ENCODE peak calls at places on chromosomes 12 and 14, in four cellular contexts. Z is HEK293T, R is KBM-7, S is ELR. B is an unnamed sample.

GRCh38 chr12:58530421-58531067 is 389.8 kb downstream of the LRIG3 start:
- DNase-seq in Z (no peak), S (peak; percentile 92), R (no peak), B (no peak)

GRCh38 chr14:24481622-24482324 is 26.3 kb downstream of the CMA1 start:
- DNase-seq in R (peak; percentile 47), S (peak; percentile 50), Z (peak; percentile 84), B (no peak)

GRCh38 chr12:51246254-51246853 is 7.7 kb downstream of the DAZAP2 start:
- DNase-seq in R (peak; percentile 99), Z (no peak), S (peak; percentile 77), B (no peak)

GRCh38 chr12:94571556-94571955 is 78.8 kb downstream of the TMCC3 start:
- DNase-seq in R (peak; percentile 18), Z (no peak), S (peak; percentile 94), B (no peak)

GRCh38 chr12:97877404-97877803 is 414.8 kb downstream of the RMST start:
- DNase-seq in R (no peak), Z (no peak), S (no peak), B (no peak)

GRCh38 chr12:115341442-115341841 is 657.5 kb upstream of the TBX3 start:
- DNase-seq in S (peak; percentile 99), R (no peak), Z (no peak), B (no peak)

GRCh38 chr12:13342971-13343370 is 146.4 kb downstream of the EMP1 start:
- DNase-seq in S (peak; percentile 15), R (no peak), Z (no peak), B (no peak)

GRCh38 chr12:33588082-33588712 is 148.6 kb upstream of the SYT10 start:
- DNase-seq in R (peak; percentile 35), S (peak; percentile 1), Z (no peak), B (no peak)

GRCh38 chr14:35046048-35046750 is at the start of gene FAM177A1:
- DNase-seq in S (peak; percentile 98), R (peak; percentile 93), Z (peak; percentile 94), B (peak; percentile 85)

GRCh38 chr12:19129121-19129485 is 430 bp upstream of the PLEKHA5 start:
- DNase-seq in S (no peak), R (peak; percentile 60), Z (no peak), B (no peak)

GRCh38 chr14:68088463-68088862 is 268.9 kb downstream of the RAD51B start:
- DNase-seq in R (peak; percentile 23), S (no peak), Z (no peak), B (no peak)

GRCh38 chr12:10366875-10367274 is 23.0 kb downstream of the KLRK1 start:
- DNase-seq in S (peak; percentile 67), R (peak; percentile 60), Z (no peak), B (no peak)

GRCh38 chr14:33901429-33902155 is 49.3 kb downstream of the EGLN3 start:
- DNase-seq in Z (no peak), S (no peak), R (no peak), B (no peak)

GRCh38 chr12:131002271-131002670 is 48.6 kb downstream of the ADGRD1 start:
- DNase-seq in R (no peak), S (no peak), Z (no peak), B (no peak)

GRCh38 chr14:54625158-54625557 is 58.2 kb downstream of the SAMD4A start:
- DNase-seq in R (no peak), S (peak; percentile 64), Z (no peak), B (no peak)

GRCh38 chr12:15131462-15131861 is 89.8 kb downstream of the RERG start:
- DNase-seq in Z (no peak), R (no peak), S (peak; percentile 43), B (no peak)

GRCh38 chr12:51381226-51382079 is 9.8 kb downstream of the GALNT6 start:
- DNase-seq in R (no peak), Z (no peak), S (no peak), B (no peak)

GRCh38 chr14:23865502-23865901 is 88.1 kb upstream of the DHRS4 start:
- DNase-seq in S (peak; percentile 17), R (no peak), Z (no peak), B (no peak)

B was measured in esophagus squamous epithelium.